ENCODE peak calls at places on chromosome X, in ten cellular contexts. F is GM12878, Y is brain microvascular endothelial cell, W is mucosa of descending colon, M is epithelial cell of esophagus, J is sigmoid colon, P is SK-N-SH, U is HFF-Myc, Q is lung, Z is upper lobe of left lung. S is an unnamed sample.

GRCh38 chrX:1165535-1166196 is 46.8 kb downstream of the CRLF2 start:
- DNase-seq in F (no peak), Y (no peak), W (no peak), M (no peak), J (peak), P (no peak), U (no peak), Q (no peak), Z (no peak), S (no peak)

GRCh38 chrX:43899878-43900815 is 17.9 kb upstream of the MAOB start:
- DNase-seq in F (no peak), Y (no peak), W (no peak), M (no peak), J (no peak), P (no peak), U (no peak), Q (no peak), Z (no peak), S (no peak)

GRCh38 chrX:144586756-144587155 is 660.5 kb upstream of the SPANXN1 start:
- DNase-seq in F (no peak), Y (no peak), W (no peak), M (peak), J (no peak), P (no peak), U (no peak), Q (peak), Z (no peak), S (no peak)

GRCh38 chrX:319579-320125 is 1.1 kb upstream of the GTPBP6 start:
- DNase-seq in F (no peak), Y (no peak), W (peak), M (no peak), J (no peak), P (no peak), U (no peak), Q (peak), Z (peak), S (no peak)

GRCh38 chrX:47831788-47832187 is 4.9 kb upstream of the ZNF81 start:
- DNase-seq in F (no peak), Y (no peak), W (peak), M (peak), J (no peak), P (peak), U (no peak), Q (peak), Z (peak), S (no peak)

GRCh38 chrX:74578137-74578536 is 36.3 kb downstream of the RLIM start:
- DNase-seq in F (no peak), Y (no peak), W (no peak), M (no peak), J (no peak), P (no peak), U (no peak), Q (no peak), Z (no peak), S (no peak)

GRCh38 chrX:39174761-39175417 is 373.6 kb downstream of the MID1IP1 start:
- DNase-seq in F (no peak), Y (no peak), W (peak), M (no peak), J (no peak), P (no peak), U (no peak), Q (no peak), Z (peak), S (no peak)

GRCh38 chrX:80430826-80431501 is 10.7 kb downstream of the TENT5D start:
- DNase-seq in F (no peak), Y (no peak), W (no peak), M (peak), J (no peak), P (peak), U (no peak), Q (no peak), Z (no peak), S (no peak)

GRCh38 chrX:23990455-23990854 is 36.5 kb downstream of the KLHL15 start:
- DNase-seq in F (no peak), Y (no peak), W (no peak), M (no peak), J (no peak), P (no peak), U (no peak), Q (no peak), Z (no peak), S (no peak)

GRCh38 chrX:110509778-110510510 is 151.3 kb downstream of the RTL9 start:
- DNase-seq in F (no peak), Y (no peak), W (no peak), M (no peak), J (no peak), P (no peak), U (no peak), Q (no peak), Z (no peak), S (no peak)

GRCh38 chrX:47366051-47366722 is 4.2 kb upstream of the ZNF157 start:
- DNase-seq in F (peak), Y (peak), W (peak), M (peak), J (peak), P (peak), U (peak), Q (peak), Z (peak), S (peak)

GRCh38 chrX:13755254-13755653 is 20.7 kb downstream of the OFD1 start:
- DNase-seq in F (no peak), Y (no peak), W (no peak), M (no peak), J (no peak), P (no peak), U (no peak), Q (no peak), Z (no peak), S (no peak)

GRCh38 chrX:44898411-44899221 is 25.6 kb downstream of the KDM6A start:
- DNase-seq in F (no peak), Y (no peak), W (no peak), M (peak), J (no peak), P (no peak), U (no peak), Q (no peak), Z (no peak), S (no peak)

GRCh38 chrX:10110984-10111363 is 45.8 kb upstream of the CLCN4 start:
- DNase-seq in F (peak), Y (no peak), W (no peak), M (no peak), J (no peak), P (no peak), U (no peak), Q (no peak), Z (no peak), S (no peak)

GRCh38 chrX:18428006-18428405 is 2.6 kb downstream of the CDKL5 start:
- DNase-seq in F (no peak), Y (no peak), W (no peak), M (no peak), J (no peak), P (no peak), U (no peak), Q (no peak), Z (no peak), S (no peak)

GRCh38 chrX:96591418-96591817 is 93.2 kb upstream of the DIAPH2 start:
- DNase-seq in F (no peak), Y (no peak), W (peak), M (no peak), J (no peak), P (no peak), U (no peak), Q (no peak), Z (peak), S (no peak)

GRCh38 chrX:107730991-107731766 is 44.4 kb downstream of the TSC22D3 start:
- DNase-seq in F (no peak), Y (no peak), W (no peak), M (no peak), J (no peak), P (no peak), U (no peak), Q (no peak), Z (no peak), S (no peak)

GRCh38 chrX:147217334-147217733 is 402.8 kb upstream of the CXorf51A start:
- DNase-seq in F (no peak), Y (no peak), W (no peak), M (no peak), J (no peak), P (no peak), U (no peak), Q (no peak), Z (no peak), S (no peak)

DNA sequence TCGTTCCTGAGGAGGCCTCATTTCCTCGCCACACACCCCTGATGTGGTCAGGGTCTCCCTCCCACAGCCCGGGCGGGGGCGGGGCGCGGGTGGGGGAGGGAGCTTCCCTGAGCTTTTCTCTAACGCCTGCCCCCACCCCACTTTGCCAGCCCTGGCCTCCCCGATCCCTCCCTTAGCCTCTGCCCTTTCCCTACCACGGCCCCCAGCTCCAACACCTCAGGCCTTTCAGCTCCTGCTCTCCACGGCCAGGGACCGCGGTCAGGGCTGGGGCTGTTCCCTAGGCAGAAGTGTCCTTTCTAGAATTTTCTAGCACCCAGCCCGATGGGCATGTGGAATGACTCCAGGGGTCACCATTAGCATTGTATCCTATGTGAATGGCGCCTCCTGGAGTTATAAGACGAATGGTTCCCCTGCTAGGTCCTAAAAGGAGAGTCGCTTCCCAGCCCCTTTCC is 201.3 kb upstream of the BCOR start:
- DNase-seq in F (no peak), Y (no peak), W (no peak), M (no peak), J (no peak), P (peak), U (no peak), Q (no peak), Z (no peak), S (no peak)
- TF ChIP-seq CTCF in F (no peak), Y (peak), W (no peak), M (no peak), J (no peak), P (peak), U (peak), Q (no peak), Z (no peak), S (peak)

DNA sequence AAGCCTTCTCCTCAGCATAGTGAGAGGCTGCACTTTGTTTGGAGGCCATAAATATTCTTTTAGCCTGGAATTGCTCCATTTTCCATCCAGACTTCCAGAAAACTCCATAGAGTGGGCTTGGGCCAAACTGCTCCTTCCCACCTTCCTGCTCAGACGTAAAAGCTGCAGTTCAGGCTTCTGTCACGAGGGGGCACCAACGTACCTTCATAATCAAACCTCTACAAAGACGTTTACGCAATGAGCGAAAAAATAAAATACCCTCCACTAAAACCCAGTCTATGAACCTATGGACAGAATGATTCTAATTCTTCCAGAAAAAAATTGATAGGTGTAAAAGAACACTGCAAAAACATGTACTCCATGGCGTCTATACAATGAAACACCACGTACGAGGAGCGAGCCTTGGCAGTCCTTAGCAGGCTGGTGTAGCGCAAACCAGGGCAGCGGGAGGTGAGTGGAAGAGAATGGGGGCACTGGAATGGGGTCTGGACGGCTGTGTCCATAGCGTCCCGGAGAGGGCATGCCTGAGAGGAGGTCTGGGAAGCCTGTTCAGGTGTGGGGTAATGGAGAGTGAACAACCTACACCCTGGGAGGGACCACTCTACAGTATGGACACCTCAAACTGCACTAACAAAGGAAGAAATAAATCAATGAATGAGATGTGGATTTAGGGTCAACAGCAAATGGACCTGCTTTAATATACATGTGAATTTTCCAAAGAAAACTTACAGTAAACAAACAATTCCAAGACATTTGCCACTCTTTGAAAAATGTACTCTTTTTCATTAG is 14.3 kb upstream of the RAB40A start:
- DNase-seq in F (peak), Y (peak), W (peak), M (peak), J (peak), P (peak), U (peak), Q (peak), Z (peak), S (peak)
- H3K4me3 ChIP-seq in F (no peak), Y (peak), W (no peak), M (peak), J (peak), P (peak), U (peak), Q (no peak), Z (peak), S (peak)

GRCh38 chrX:71068052-71068918 is at the start of gene SNX12:
- DNase-seq in F (peak), Y (peak), W (peak), M (peak), J (peak), P (peak), U (peak), Q (peak), Z (peak), S (peak)
- TF ChIP-seq CTCF in F (no peak), Y (no peak), W (no peak), M (no peak), J (peak), P (no peak), U (no peak), Q (peak), Z (peak), S (no peak)

DNA sequence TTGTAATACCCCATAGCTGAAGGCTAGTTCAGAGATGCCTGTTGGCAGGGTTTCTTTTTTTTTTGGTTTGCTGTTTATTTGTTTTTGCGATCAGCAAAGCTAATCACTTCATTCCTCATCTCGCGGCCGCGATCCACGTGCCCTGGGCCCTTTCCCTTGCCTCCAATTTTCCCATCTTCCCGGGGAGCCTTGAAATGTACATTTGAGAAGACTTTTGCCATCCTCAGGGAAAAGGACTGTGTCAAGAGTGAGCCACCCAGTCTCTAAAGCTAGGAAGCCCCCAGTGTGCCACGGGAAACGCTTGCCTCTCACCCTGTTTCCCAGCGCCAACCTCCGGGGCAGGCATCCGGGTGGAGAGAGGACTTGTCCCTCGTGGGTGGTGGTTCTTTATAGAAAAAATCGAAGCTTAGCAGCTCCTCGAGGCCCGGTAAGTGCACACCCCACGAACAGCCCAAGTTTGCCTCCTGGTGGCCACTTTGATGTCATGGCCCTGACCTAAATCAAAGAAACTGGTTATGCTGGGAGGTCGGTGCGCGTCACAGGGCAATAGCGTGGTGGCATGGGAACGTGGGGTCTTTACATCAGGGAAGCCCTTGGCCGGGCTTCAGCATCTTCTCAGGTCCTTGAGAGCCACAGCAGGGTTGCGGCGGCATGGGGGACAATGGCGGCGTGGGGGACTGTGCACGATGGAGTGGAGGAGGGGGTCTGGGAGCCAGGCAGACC is 42.0 kb downstream of the MAP7D3 start:
- DNase-seq in F (no peak), Y (peak), W (peak), M (peak), J (peak), P (peak), U (no peak), Q (no peak), Z (no peak), S (no peak)
- H3K4me3 ChIP-seq in F (no peak), Y (no peak), W (no peak), M (no peak), J (no peak), P (no peak), U (no peak), Q (no peak), Z (no peak), S (no peak)

GRCh38 chrX:49230500-49231232 is 2.5 kb downstream of the CACNA1F start:
- DNase-seq in F (no peak), Y (no peak), W (peak), M (peak), J (peak), P (no peak), U (no peak), Q (peak), Z (peak), S (no peak)
- TF ChIP-seq CTCF in F (peak), Y (peak), W (no peak), M (no peak), J (no peak), P (no peak), U (no peak), Q (no peak), Z (no peak), S (peak)

DNA sequence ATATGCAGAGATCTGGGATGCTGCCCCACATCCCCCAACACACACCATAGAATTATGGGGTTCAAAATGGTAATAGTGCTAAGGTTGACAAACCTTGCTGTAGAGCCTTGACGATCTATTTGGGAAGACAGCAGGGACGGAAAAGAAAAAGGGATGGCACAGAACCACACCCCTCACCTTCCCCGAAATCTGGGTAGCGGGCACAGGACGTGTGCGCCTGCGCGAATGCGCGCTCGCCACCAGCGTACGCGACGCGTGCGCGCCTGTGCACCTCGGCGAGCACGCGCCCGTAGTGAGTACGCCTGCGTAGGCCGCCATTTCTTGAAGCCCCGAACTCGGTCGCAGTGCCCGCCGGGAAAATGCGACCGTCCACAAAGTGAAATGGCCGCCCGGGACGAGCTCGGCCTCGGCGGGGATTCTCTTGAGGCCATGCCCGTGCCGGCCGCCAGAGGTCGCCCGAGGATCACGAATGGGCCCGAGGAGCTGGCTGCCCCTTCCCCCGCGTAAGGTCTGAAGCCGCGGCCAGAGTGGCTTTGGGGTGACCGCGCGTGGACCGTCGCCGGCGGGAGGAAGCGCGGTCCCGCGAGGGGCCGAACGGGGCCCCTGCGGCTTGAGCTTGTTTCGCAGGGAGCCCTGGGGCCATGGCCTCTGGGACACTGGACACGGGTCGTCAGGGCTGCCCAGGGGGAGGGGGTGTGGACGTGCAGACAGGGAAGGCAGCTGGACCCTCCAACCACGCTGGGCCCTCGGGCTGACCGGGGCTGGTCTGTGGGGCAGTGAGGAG is 43.7 kb downstream of the ZNF185 start:
- DNase-seq in F (peak), Y (peak), W (peak), M (peak), J (peak), P (peak), U (peak), Q (peak), Z (peak), S (peak)
- H3K4me3 ChIP-seq in F (peak), Y (peak), W (no peak), M (peak), J (peak), P (peak), U (peak), Q (peak), Z (peak), S (peak)

GRCh38 chrX:65971151-65971550 is 68.7 kb downstream of the VSIG4 start:
- DNase-seq in F (no peak), Y (no peak), W (no peak), M (no peak), J (no peak), P (no peak), U (no peak), Q (no peak), Z (no peak), S (no peak)
- TF ChIP-seq CTCF in F (no peak), Y (no peak), W (no peak), M (no peak), J (no peak), P (no peak), U (no peak), Q (no peak), Z (no peak), S (no peak)

GRCh38 chrX:145816607-145817298 is 876 bp upstream of the SLITRK2 start:
- DNase-seq in F (no peak), Y (no peak), W (no peak), M (no peak), J (no peak), P (no peak), U (no peak), Q (no peak), Z (no peak), S (no peak)
- H3K4me3 ChIP-seq in F (no peak), Y (peak), W (no peak), M (no peak), J (peak), P (no peak), U (no peak), Q (no peak), Z (peak), S (no peak)

GRCh38 chrX:99857455-99857854 is 552.6 kb downstream of the PCDH19 start:
- DNase-seq in F (no peak), Y (no peak), W (no peak), M (no peak), J (no peak), P (peak), U (no peak), Q (no peak), Z (no peak), S (no peak)
- TF ChIP-seq CTCF in F (peak), Y (no peak), W (no peak), M (no peak), J (no peak), P (peak), U (no peak), Q (no peak), Z (no peak), S (peak)

DNA sequence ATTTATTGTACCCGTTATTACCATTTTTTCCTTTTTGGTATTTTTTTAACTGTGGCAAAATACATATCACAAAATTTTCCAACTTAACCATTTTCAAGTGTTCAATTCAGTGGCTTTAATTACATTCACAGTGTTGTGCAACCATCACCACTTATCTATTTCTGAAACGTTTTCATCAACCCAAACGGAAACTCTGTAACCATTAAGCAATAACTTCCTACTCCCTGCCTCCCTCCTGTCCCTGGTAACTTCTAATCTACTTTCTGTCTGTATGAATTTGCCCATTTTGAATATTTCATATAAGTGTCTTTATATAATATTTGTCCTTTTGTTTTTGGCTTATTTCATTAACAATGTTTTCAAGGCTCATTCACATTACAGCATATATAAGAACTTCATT is 57.4 kb upstream of the MSN start:
- DNase-seq in F (no peak), Y (no peak), W (no peak), M (no peak), J (no peak), P (no peak), U (no peak), Q (no peak), Z (no peak), S (no peak)
- H3K4me3 ChIP-seq in F (no peak), Y (no peak), W (no peak), M (no peak), J (no peak), P (no peak), U (no peak), Q (no peak), Z (no peak), S (no peak)

S was measured in kidney epithelial cell.